ENCODE peak calls at places on chromosomes 13 and 19, in four cellular contexts. P is activated T-cell treated with anti-CD3 and anti-CD28 coated beads for 1 hour, Y is EL, V is mesothelial cell of epicardium. Q is an unnamed sample.

GRCh38 chr13:112849500-112849899 is 119.5 kb upstream of the MCF2L start:
- DNase-seq in P (no peak), Y (no peak), V (no peak), Q (no peak)

GRCh38 chr13:20714563-20715339 is 11.3 kb downstream of the IL17D start:
- DNase-seq in P (no peak), Y (peak; percentile 31), V (no peak), Q (no peak)

GRCh38 chr19:30102239-30102638 is 160.2 kb downstream of the URI1 start:
- DNase-seq in P (no peak), Y (no peak), V (no peak), Q (no peak)

GRCh38 chr13:32426981-32427851 is 714 bp downstream of the N4BP2L1 start:
- DNase-seq in P (peak; percentile 29), Y (peak; percentile 33), V (peak; percentile 25), Q (peak; percentile 40)

GRCh38 chr13:43129511-43130130 is 106.2 kb downstream of the DNAJC15 start:
- DNase-seq in P (no peak), Y (no peak), V (no peak), Q (no peak)

GRCh38 chr13:45773236-45773635 is 71.1 kb downstream of the CBY2 start:
- DNase-seq in P (no peak), Y (peak; percentile 25), V (no peak), Q (no peak)

GRCh38 chr19:17743874-17744273 is 7.4 kb upstream of the FCHO1 start:
- DNase-seq in P (no peak), Y (no peak), V (no peak), Q (no peak)

GRCh38 chr13:65844266-65844841 is 1385.8 kb downstream of the PCDH9 start:
- DNase-seq in P (no peak), Y (no peak), V (no peak), Q (no peak)

GRCh38 chr19:5001547-5002131 is 32.7 kb downstream of the KDM4B start:
- DNase-seq in P (peak; percentile 22), Y (peak; percentile 66), V (no peak), Q (no peak)

GRCh38 chr13:99312493-99312883 is 5.3 kb upstream of the GPR183 start:
- DNase-seq in P (no peak), Y (peak; percentile 97), V (no peak), Q (no peak)

GRCh38 chr19:49420227-49420626 is 3.0 kb downstream of the PTH2 start:
- DNase-seq in P (no peak), Y (no peak), V (no peak), Q (no peak)

GRCh38 chr13:45167611-45168554 is 33.0 kb downstream of the KCTD4 start:
- DNase-seq in P (no peak), Y (no peak), V (no peak), Q (no peak)

GRCh38 chr13:97434417-97435296 is 688 bp downstream of the RAP2A start:
- DNase-seq in P (peak; percentile 19), Y (peak; percentile 38), V (peak; percentile 23), Q (peak; percentile 41)

GRCh38 chr19:5803752-5804515 is 933 bp upstream of the NRTN start:
- DNase-seq in P (peak; percentile 84), Y (peak; percentile 89), V (peak; percentile 89), Q (peak; percentile 92)

GRCh38 chr13:110932588-110932987 is 17.7 kb upstream of the ANKRD10 start:
- DNase-seq in P (no peak), Y (no peak), V (no peak), Q (no peak)

GRCh38 chr19:13089139-13089856 is 13.4 kb downstream of the LYL1 start:
- DNase-seq in P (no peak), Y (no peak), V (no peak), Q (no peak)

GRCh38 chr19:49954933-49955332 is 6.0 kb downstream of the SIGLEC11 start:
- DNase-seq in P (no peak), Y (no peak), V (no peak), Q (no peak)

GRCh38 chr19:29265436-29265835 is 52.5 kb upstream of the UQCRFS1 start:
- DNase-seq in P (no peak), Y (no peak), V (no peak), Q (no peak)

GRCh38 chr13:28631792-28632191 is 27.1 kb upstream of the POMP start:
- DNase-seq in P (no peak), Y (peak; percentile 28), V (no peak), Q (no peak)

GRCh38 chr13:96533408-96533807 is 443.5 kb downstream of the HS6ST3 start:
- DNase-seq in P (no peak), Y (no peak), V (no peak), Q (no peak)

GRCh38 chr13:100392709-100393630 is 195.6 kb downstream of the GGACT start:
- DNase-seq in P (peak; percentile 33), Y (peak; percentile 99), V (no peak), Q (peak; percentile 60)

GRCh38 chr13:113754691-113755090 is 4.3 kb upstream of the TMEM255B start:
- DNase-seq in P (no peak), Y (no peak), V (no peak), Q (no peak)

GRCh38 chr19:13281567-13282291 is 131.5 kb downstream of the IER2 start:
- DNase-seq in P (no peak), Y (no peak), V (no peak), Q (no peak)

GRCh38 chr13:86831084-86831483 is 840.1 kb upstream of the SLITRK5 start:
- DNase-seq in P (no peak), Y (no peak), V (no peak), Q (no peak)

Q was measured in activated T-helper 1 cell treated with anti-CD3 and anti-CD28 coated beads, Interleukin-12 subunit alpha, Interleukin-12 subunit beta, Interleukin-2, Interleukin-4 antibody, amounts not matched to agents 30 ng/mL and 10 ng/mL and 1 ng/mL, durations not matched to agents 14 hours and 24 hours and 36 hours.